ENCODE peak calls at places on chromosomes 4 and X, in five cellular contexts. C, Y, H, I and P are unnamed samples.

GRCh38 chr4:5470318-5470889 is 238.0 kb downstream of the EVC2 start:
- DNase-seq in Y (peak), I (no peak), H (no peak), C (no peak), P (no peak)

GRCh38 chrX:134365923-134366322 is 94.0 kb upstream of the HPRT1 start:
- DNase-seq in I (no peak), Y (no peak), C (no peak), H (no peak), P (no peak)

GRCh38 chr4:88738714-88739366 is 41.2 kb upstream of the NAP1L5 start:
- DNase-seq in Y (no peak), C (no peak), H (no peak), I (no peak), P (no peak)

GRCh38 chrX:129523076-129524055 is at the start of gene SMARCA1:
- DNase-seq in Y (peak), I (no peak), H (no peak), C (peak), P (peak)

GRCh38 chr4:2059034-2059725 is at the start of gene NAT8L:
- DNase-seq in Y (no peak), H (peak), C (no peak), I (no peak), P (no peak)

GRCh38 chrX:65690057-65690855 is 22.8 kb downstream of the MSN start:
- DNase-seq in I (no peak), C (no peak), Y (no peak), H (no peak), P (no peak)

GRCh38 chr4:147924604-147925412 is 192.9 kb downstream of the ARHGAP10 start:
- DNase-seq in C (no peak), Y (no peak), I (no peak), H (no peak), P (no peak)

GRCh38 chr4:25632135-25632534 is 23.5 kb upstream of the SLC34A2 start:
- DNase-seq in C (no peak), I (no peak), Y (no peak), H (no peak), P (no peak)

GRCh38 chrX:116284383-116284782 is 113.8 kb downstream of the AGTR2 start:
- DNase-seq in Y (no peak), I (no peak), C (no peak), H (no peak), P (no peak)

GRCh38 chr4:64399313-64400109 is 9.7 kb downstream of the TECRL start:
- DNase-seq in H (no peak), C (no peak), Y (no peak), I (no peak), P (no peak)

GRCh38 chr4:45550766-45551366 is 573.0 kb downstream of the GABRG1 start:
- DNase-seq in I (no peak), Y (no peak), H (no peak), C (no peak), P (no peak)

GRCh38 chr4:182280439-182281111 is 37.4 kb downstream of the TENM3 start:
- DNase-seq in H (no peak), I (no peak), C (no peak), Y (no peak), P (no peak)

GRCh38 chr4:108337923-108338322 is 169.2 kb upstream of the LEF1 start:
- DNase-seq in Y (no peak), C (no peak), H (no peak), I (no peak), P (no peak)

GRCh38 chrX:25020391-25021131 is 4.8 kb upstream of the ARX start:
- DNase-seq in C (no peak), Y (no peak), H (no peak), I (no peak), P (peak)

GRCh38 chr4:26424838-26425237 is 65.4 kb downstream of the CCKAR start:
- DNase-seq in H (no peak), Y (no peak), C (no peak), I (no peak), P (no peak)

GRCh38 chr4:180823116-180823515 is 1420.1 kb upstream of the TENM3 start:
- DNase-seq in I (no peak), C (no peak), H (no peak), Y (no peak), P (no peak)

GRCh38 chrX:95509474-95509873 is 1175.2 kb upstream of the DIAPH2 start:
- DNase-seq in Y (no peak), I (no peak), C (no peak), H (no peak), P (no peak)

GRCh38 chr4:180615746-180616145 is 1627.5 kb upstream of the TENM3 start:
- DNase-seq in Y (no peak), I (no peak), H (no peak), C (no peak), P (no peak)

GRCh38 chr4:185559913-185560281 is 24.6 kb upstream of the PDLIM3 start:
- DNase-seq in C (peak), Y (no peak), H (no peak), I (no peak), P (no peak)

GRCh38 chrX:108246304-108246954 is 154.9 kb downstream of the ATG4A start:
- DNase-seq in C (no peak), H (no peak), Y (no peak), I (no peak), P (no peak)

GRCh38 chr4:155703486-155704227 is 37.0 kb downstream of the GUCY1A1 start:
- DNase-seq in Y (no peak), C (no peak), I (no peak), H (no peak), P (no peak)

GRCh38 chr4:122602277-122603142 is 18.4 kb downstream of the IL21 start:
- DNase-seq in H (no peak), Y (no peak), I (no peak), C (no peak), P (no peak)

GRCh38 chr4:16582526-16582925 is 315.9 kb downstream of the LDB2 start:
- DNase-seq in C (no peak), Y (no peak), I (no peak), H (no peak), P (no peak)

GRCh38 chrX:154540897-154541535 is 5.6 kb downstream of the G6PD start:
- DNase-seq in H (no peak), C (no peak), Y (no peak), I (no peak), P (no peak)

GRCh38 chrX:88603237-88603636 is 143.8 kb upstream of the CPXCR1 start:
- DNase-seq in H (no peak), C (no peak), I (no peak), Y (no peak), P (no peak)

DNA sequence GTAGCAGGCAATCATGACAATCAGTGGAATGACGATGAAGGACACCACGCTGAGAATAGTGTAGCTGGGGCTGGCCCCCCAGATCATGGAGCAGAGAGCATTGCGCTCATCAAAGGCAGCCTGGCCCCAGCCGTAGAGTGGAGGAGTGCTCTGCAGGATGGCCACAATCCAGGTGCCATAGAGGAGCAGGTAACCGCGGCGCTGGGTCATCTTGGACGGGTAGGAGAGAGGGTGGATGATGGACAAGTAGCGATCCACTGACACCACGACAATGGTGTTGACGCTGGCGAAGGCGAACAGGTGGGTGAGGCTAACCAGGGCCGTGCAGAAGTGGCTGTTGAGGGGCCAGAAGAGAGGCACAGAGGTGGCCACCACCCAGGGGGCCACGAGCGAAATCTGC is 2.8 kb downstream of the GPR101 start:
- DNase-seq in H (no peak), C (no peak), I (no peak), Y (no peak), P (no peak)
- TF ChIP-seq CTCF in H (no peak), C (no peak), I (no peak), Y (no peak), P (no peak)

GRCh38 chrX:1477801-1478458 is 25.2 kb upstream of the ASMTL start:
- DNase-seq in Y (no peak), H (no peak), I (no peak), C (no peak), P (no peak)

GRCh38 chrX:1476682-1477081 is 24.0 kb upstream of the ASMTL start:
- DNase-seq in Y (no peak), H (no peak), I (no peak), C (no peak), P (no peak)

GRCh38 chrX:1475881-1476280 is 23.2 kb upstream of the ASMTL start:
- DNase-seq in Y (no peak), I (no peak), C (peak), H (no peak), P (no peak)

GRCh38 chrX:1480082-1480785 is 27.5 kb upstream of the ASMTL start:
- DNase-seq in Y (no peak), C (no peak), H (no peak), I (no peak), P (no peak)

DNA sequence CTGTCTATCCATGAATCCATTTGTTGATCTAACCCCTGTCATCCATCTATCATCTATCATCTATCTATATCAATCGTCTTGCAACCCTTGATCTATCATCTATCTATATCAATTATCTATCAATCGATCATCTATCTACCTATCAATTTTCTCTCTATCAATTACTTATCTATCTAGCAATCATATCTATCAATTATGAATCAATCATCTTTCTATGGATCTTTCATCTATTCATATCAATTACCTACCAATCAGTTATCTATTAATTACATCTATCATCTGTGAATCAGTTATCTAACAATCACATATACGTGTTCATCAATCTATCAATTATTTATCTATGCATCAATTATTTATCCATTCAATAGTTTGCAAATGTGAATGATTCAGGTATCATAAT is 24.5 kb upstream of the ASMTL start:
- DNase-seq in H (no peak), Y (no peak), I (no peak), C (no peak), P (no peak)
- TF ChIP-seq CTCF in H (no peak), Y (no peak), I (no peak), C (no peak), P (no peak)

DNA sequence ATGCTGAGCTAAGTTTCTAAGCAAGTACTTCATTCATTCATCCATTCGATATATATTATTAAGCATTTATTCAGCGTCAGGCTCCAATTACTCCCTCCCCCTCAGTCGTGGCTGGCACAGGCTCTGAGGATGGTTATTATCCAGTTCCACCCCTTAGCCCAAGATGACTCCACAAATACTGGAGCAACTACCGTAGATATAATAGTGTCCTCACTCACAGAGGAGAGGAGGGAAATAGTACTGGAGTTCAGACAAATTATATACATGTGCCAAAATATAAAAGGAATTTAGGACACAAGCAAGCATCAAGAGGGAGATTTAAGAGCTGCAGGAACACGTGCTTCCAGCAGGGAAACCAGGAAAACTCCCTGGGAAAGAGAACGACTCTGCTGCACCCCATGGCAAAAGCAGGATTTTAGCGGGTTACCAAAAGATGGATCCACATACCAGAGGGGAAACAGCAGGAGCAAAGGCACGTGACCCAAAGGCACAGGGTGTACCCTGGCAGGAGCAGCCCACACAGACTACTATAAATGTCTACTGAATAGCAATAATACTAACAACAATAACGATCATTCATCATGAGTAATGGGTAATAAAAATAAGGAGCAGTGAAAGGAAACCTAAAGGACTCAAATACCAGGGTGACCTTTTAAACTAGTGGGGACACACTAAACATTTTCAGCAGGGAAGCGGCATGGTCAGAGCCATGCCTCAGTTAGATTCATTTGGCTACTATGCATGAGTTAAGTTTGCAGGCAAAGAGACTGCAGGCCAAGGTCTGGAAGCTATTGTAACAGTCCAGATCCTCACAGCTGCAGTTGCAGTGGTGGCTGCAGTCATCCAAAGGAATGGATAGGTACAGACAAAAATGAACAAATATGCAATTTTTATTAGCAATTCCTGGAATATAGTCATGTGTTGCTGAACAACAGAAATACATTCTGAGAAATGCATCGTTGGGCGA is 153.7 kb downstream of the APBB2 start:
- DNase-seq in I (no peak), C (peak), Y (no peak), H (no peak), P (no peak)
- TF ChIP-seq CTCF in I (no peak), C (no peak), Y (no peak), H (no peak), P (no peak)

GRCh38 chr4:128979934-128980333 is 113.4 kb downstream of the SCLT1 start:
- DNase-seq in I (peak), Y (no peak), C (no peak), H (no peak), P (no peak)

GRCh38 chr4:128981377-128981776 is 112.0 kb downstream of the SCLT1 start:
- DNase-seq in H (no peak), C (no peak), Y (no peak), I (no peak), P (no peak)

GRCh38 chr4:128974203-128974602 is 119.1 kb downstream of the SCLT1 start:
- DNase-seq in Y (no peak), C (no peak), H (no peak), I (no peak), P (no peak)

GRCh38 chr4:128980816-128981326 is 112.5 kb downstream of the SCLT1 start:
- DNase-seq in I (no peak), H (no peak), C (no peak), Y (no peak), P (no peak)

GRCh38 chr4:128978985-128979384 is 114.4 kb downstream of the SCLT1 start:
- DNase-seq in C (no peak), H (no peak), Y (no peak), I (no peak), P (no peak)
- TF ChIP-seq CTCF in C (no peak), H (no peak), Y (no peak), I (no peak), P (no peak)

DNA sequence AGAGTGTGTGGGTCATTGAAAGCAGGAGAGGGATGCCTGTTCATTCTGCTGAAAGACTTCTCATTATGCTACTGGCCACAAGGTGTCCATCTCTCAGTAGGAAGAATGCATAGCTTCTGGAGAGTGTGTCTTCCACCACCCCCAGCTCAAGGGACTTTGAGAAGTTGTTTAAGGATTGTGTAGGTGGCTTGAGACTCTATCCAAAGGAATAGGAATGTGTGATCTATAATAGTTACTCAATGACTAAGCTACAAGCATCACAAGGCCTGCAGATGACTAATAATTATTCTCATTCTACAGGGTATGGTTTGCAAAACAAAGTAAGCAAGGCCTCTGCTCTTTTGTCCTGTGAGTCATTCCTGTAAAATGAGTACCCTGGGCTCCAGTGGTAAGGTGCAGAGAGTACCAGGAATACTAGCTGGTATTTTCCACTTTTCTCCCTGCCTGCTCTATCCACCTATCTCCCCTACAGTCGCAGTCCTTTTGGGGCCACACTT is 279.8 kb upstream of the BOD1L1 start:
- DNase-seq in Y (no peak), C (no peak), I (peak), H (no peak), P (no peak)
- TF ChIP-seq CTCF in Y (no peak), C (no peak), I (peak), H (no peak), P (no peak)

DNA sequence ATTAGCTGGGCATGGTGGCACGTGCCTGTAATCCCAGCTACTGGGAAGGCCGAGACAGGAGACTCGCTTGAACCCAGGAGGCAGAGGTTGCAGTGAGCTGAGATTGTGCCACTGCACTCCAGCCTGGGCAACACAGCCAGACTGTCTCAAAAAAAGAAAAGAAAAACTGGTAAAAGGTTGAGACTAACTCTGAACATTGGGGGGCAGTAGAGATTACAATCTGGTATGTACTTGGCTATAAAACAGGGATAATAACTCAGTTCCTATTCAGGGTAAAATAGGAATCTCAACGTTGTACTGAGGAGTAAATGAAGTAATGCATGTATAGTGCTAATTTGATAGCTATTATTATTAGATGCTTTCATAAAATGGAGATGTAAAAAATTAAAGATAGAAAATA is 12.5 kb upstream of the KLF8 start:
- DNase-seq in C (no peak), H (no peak), Y (no peak), I (no peak), P (no peak)
- TF ChIP-seq CTCF in C (peak), H (no peak), Y (no peak), I (no peak), P (no peak)